ENCODE peak calls at places on chromosome 5, in four cellular contexts. Y is tibial nerve; B is CD8-positive, alpha-beta memory T cell; Q is IMR-90. S is an unnamed sample.

GRCh38 chr5:55923177-55923872 is 71.4 kb downstream of the IL6ST start:
- DNase-seq in Y (no peak), B (no peak), Q (no peak), S (no peak)

GRCh38 chr5:156359452-156359851 is 32.5 kb downstream of the SGCD start:
- DNase-seq in Y (no peak), B (no peak), Q (peak; percentile 96), S (no peak)

GRCh38 chr5:156186760-156187159 is 140.2 kb upstream of the SGCD start:
- DNase-seq in Y (no peak), B (no peak), Q (peak; percentile 74), S (no peak)

GRCh38 chr5:40676643-40677333 is 2.9 kb upstream of the PTGER4 start:
- DNase-seq in Y (no peak), B (no peak), Q (peak; percentile 87), S (no peak)

GRCh38 chr5:63563008-63563917 is 399.0 kb downstream of the HTR1A start:
- DNase-seq in Y (no peak), B (no peak), Q (no peak), S (no peak)

GRCh38 chr5:1465117-1465516 is 19.9 kb upstream of the SLC6A3 start:
- DNase-seq in Y (no peak), B (no peak), Q (no peak), S (no peak)

GRCh38 chr5:61673007-61673735 is 341.1 kb downstream of the ZSWIM6 start:
- DNase-seq in Y (no peak), B (no peak), Q (peak; percentile 41), S (no peak)

GRCh38 chr5:28216939-28217360 is 1178.6 kb upstream of the CDH9 start:
- DNase-seq in Y (no peak), B (no peak), Q (no peak), S (no peak)

GRCh38 chr5:11128021-11128420 is 367.0 kb upstream of the DAP start:
- DNase-seq in Y (no peak), B (no peak), Q (no peak), S (no peak)

GRCh38 chr5:177232761-177233160 is 70.8 kb downstream of the RAB24 start:
- DNase-seq in Y (no peak), B (no peak), Q (peak; percentile 72), S (no peak)

GRCh38 chr5:2215059-2215458 is 332.3 kb upstream of the IRX4 start:
- DNase-seq in Y (no peak), B (no peak), Q (no peak), S (no peak)

GRCh38 chr5:72281764-72282499 is 38.1 kb downstream of the MRPS27 start:
- DNase-seq in Y (no peak), B (no peak), Q (peak; percentile 91), S (peak; percentile 47)

GRCh38 chr5:2094616-2094995 is 211.9 kb upstream of the IRX4 start:
- DNase-seq in Y (no peak), B (no peak), Q (no peak), S (no peak)

GRCh38 chr5:174188300-174188699 is 142.8 kb downstream of the NSG2 start:
- DNase-seq in Y (no peak), B (no peak), Q (no peak), S (no peak)

GRCh38 chr5:14444988-14445387 is 136.6 kb upstream of the OTULINL start:
- DNase-seq in Y (no peak), B (no peak), Q (peak; percentile 66), S (no peak)
- H3K4me1 ChIP-seq in Y (peaks cover 18% of the 10 kb centered on the region), B (no peaks in the 10 kb centered on the region), Q (peaks cover 48% of the 10 kb centered on the region), S (no peaks in the 10 kb centered on the region)

GRCh38 chr5:134934202-134934601 is 29.3 kb downstream of the PCBD2 start:
- DNase-seq in Y (no peak), B (no peak), Q (no peak), S (no peak)

GRCh38 chr5:134938020-134938419 is 29.7 kb upstream of the CATSPER3 start:
- DNase-seq in Y (no peak), B (no peak), Q (no peak), S (no peak)

GRCh38 chr5:134935711-134936602 is 31.0 kb downstream of the PCBD2 start:
- DNase-seq in Y (no peak), B (no peak), Q (no peak), S (no peak)

GRCh38 chr5:134939500-134939899 is 28.2 kb upstream of the CATSPER3 start:
- DNase-seq in Y (no peak), B (no peak), Q (no peak), S (no peak)

DNA sequence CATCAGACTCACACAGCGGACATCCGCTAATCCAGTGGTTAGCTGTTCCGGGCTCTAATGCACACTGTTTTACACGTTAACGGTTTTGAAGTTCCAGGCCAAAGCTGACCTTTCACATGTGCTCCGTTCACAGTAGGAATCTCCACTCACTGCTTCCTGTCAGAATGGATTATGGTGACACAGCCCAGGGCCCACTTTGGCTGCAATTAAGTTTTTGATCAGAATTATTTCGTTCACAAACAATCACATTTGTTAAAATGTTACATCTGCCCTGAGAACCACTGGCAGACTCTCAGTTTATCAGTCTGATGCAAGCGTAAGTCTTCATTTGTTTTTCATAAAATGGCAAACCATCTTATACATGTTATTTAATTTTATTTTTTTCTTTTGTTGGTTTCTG is 30.2 kb upstream of the CATSPER3 start:
- DNase-seq in Y (no peak), B (no peak), Q (no peak), S (no peak)
- H3K9me3 ChIP-seq in Y (no peaks in the 10 kb centered on the region), B (no peaks in the 10 kb centered on the region), Q (no peaks in the 10 kb centered on the region), S (no peaks in the 10 kb centered on the region)

GRCh38 chr5:171965740-171966139 is 40.7 kb downstream of the FBXW11 start:
- DNase-seq in Y (no peak), B (no peak), Q (no peak), S (no peak)
- H3K4me1 ChIP-seq in Y (no peaks in the 10 kb centered on the region), B (peaks cover 43% of the 10 kb centered on the region), Q (peaks cover 7% of the 10 kb centered on the region), S (no peaks in the 10 kb centered on the region)

GRCh38 chr5:80852331-80853245 is 107.6 kb upstream of the RASGRF2 start:
- DNase-seq in Y (no peak), B (no peak), Q (no peak), S (no peak)
- H3K9me3 ChIP-seq in Y (peaks cover 28% of the 10 kb centered on the region), B (no peaks in the 10 kb centered on the region), Q (peaks cover 8% of the 10 kb centered on the region), S (peaks cover 23% of the 10 kb centered on the region)

DNA sequence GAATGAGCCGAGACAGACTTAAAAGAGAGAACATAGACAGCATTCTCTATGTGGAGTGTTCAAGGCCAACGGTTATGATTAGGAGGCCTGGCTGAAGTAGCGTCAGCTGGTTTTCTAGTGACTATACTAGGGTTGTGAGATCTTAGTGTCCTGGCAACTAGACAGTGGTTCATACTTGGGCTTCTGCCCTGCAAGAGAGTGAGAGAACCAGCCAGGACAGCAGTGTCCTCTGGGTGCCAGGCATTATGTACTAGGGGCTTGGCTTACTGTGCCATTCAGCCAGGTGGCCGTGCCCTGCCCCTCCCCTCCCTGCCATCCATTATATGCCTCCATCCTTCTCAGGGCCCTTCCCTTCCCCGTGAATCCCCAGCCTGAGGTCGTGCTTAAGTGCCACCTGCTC is 56.8 kb downstream of the TRIO start:
- DNase-seq in Y (no peak), B (no peak), Q (no peak), S (no peak)
- H3K4me1 ChIP-seq in Y (peaks cover 24% of the 10 kb centered on the region), B (no peaks in the 10 kb centered on the region), Q (peaks cover 41% of the 10 kb centered on the region), S (no peaks in the 10 kb centered on the region)

DNA sequence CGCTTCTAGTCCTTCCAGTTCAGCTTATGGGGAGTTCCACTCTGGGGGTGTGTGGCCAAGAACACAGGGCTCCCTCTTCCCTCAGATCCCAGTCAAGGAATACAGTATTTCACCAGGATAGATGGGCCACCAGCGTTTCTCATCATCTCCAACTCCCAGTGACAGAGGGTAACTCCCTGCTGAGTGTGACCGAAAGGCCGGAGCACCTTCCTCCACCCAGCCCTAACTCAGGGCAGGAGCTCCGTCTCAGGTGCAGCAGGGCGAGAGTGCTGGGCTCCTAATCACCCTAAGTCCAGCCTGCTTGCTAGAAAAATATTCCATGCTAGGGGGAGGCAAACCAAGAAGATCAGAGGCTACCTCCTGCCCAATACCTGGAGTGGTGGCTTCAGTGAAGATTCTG is 102.6 kb downstream of the ADAMTS2 start:
- DNase-seq in Y (no peak), B (no peak), Q (no peak), S (no peak)
- H3K9me3 ChIP-seq in Y (peaks cover 5% of the 10 kb centered on the region), B (no peaks in the 10 kb centered on the region), Q (peaks cover 2% of the 10 kb centered on the region), S (peaks cover 11% of the 10 kb centered on the region)

DNA sequence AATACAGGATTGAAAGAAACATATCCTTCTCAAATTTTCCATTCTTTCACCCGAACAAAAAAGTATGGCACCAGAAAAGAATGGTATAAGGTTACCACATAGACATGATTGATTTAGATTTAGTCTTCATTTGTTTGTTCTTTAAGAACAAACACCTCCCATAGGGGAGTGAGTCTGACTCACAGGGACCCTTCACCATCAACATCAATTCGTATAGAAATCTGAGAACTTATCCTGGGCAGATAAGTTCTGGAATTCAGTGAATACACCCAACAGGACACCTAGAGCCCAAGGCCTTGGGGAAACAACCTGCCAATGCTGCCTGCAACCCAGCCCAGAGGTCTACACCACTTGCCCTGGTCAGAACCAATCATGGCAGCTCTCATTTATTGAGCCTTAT is 46.2 kb downstream of the LHFPL2 start:
- DNase-seq in Y (no peak), B (no peak), Q (no peak), S (no peak)
- H3K4me1 ChIP-seq in Y (no peaks in the 10 kb centered on the region), B (no peaks in the 10 kb centered on the region), Q (peaks cover 18% of the 10 kb centered on the region), S (peaks cover 94% of the 10 kb centered on the region)

DNA sequence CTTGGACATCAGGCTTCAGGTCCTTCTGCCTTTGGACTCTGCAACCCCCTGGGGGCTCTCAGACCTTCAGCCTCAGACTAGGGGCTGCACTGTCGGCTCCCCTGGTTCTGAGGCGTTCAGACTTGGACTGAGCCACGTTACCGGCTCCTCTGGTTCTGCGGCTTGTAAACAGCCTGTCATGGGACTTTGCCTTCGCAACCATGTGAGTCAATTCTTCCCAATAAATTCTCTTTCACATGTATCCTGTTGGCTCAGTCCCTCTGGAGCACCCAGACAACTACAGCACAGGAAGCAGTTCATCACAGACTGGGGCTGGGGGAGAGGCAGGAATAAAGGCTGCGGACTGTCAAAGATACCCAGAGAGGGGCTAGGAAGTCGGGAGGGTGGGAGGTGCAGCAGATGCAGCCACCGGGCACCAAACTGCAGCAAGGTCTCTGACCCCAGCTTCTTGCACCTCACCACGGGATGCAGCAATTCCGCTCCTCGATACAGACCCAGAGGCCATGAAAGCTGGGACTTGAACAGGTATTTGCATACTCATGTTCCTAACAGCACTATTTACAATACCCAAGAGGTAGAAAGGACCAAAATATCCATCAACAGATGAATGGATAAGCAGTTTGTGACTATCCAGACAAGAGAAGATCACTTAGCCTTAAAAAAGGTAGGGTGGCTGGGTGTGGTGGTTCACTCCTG is 100.8 kb downstream of the COL23A1 start:
- DNase-seq in Y (no peak), B (no peak), Q (no peak), S (no peak)
- H3K9me3 ChIP-seq in Y (peaks cover 8% of the 10 kb centered on the region), B (no peaks in the 10 kb centered on the region), Q (peaks cover 27% of the 10 kb centered on the region), S (peaks cover 10% of the 10 kb centered on the region)

GRCh38 chr5:6085461-6085860 is 292.9 kb downstream of the MED10 start:
- DNase-seq in Y (no peak), B (no peak), Q (no peak), S (no peak)

GRCh38 chr5:6086871-6087270 is 291.5 kb downstream of the MED10 start:
- DNase-seq in Y (no peak), B (no peak), Q (no peak), S (no peak)

GRCh38 chr5:6088706-6089105 is 289.6 kb downstream of the MED10 start:
- DNase-seq in Y (no peak), B (no peak), Q (no peak), S (no peak)

GRCh38 chr5:6090079-6090654 is 288.2 kb downstream of the MED10 start:
- DNase-seq in Y (no peak), B (no peak), Q (no peak), S (no peak)

GRCh38 chr5:6087576-6087975 is 290.8 kb downstream of the MED10 start:
- DNase-seq in Y (no peak), B (no peak), Q (no peak), S (no peak)
- H3K4me1 ChIP-seq in Y (no peaks in the 10 kb centered on the region), B (no peaks in the 10 kb centered on the region), Q (no peaks in the 10 kb centered on the region), S (no peaks in the 10 kb centered on the region)